ENCODE peak calls at places on chromosomes 1 and 21, in six cellular contexts. Y, R, C, B, E and L are unnamed samples.

GRCh38 chr1:22131062-22131461 is 11.8 kb downstream of the WNT4 start:
- DNase-seq in Y (no peak), R (no peak), C (no peak), B (no peak), E (no peak), L (no peak)

GRCh38 chr21:37670883-37671282 is 245.4 kb downstream of the KCNJ6 start:
- DNase-seq in Y (no peak), R (no peak), C (no peak), B (peak), E (no peak), L (no peak)

GRCh38 chr1:21297975-21298374 is 7.7 kb upstream of the ECE1 start:
- DNase-seq in Y (no peak), R (no peak), C (no peak), B (no peak), E (peak), L (peak)

GRCh38 chr1:172423336-172423735 is 2.9 kb downstream of the C1orf105 start:
- DNase-seq in Y (no peak), R (no peak), C (no peak), B (no peak), E (no peak), L (no peak)

GRCh38 chr1:8747879-8748825 is 69.3 kb downstream of the RERE start:
- DNase-seq in Y (no peak), R (no peak), C (no peak), B (peak), E (no peak), L (no peak)

GRCh38 chr1:30329263-30329753 is 394.1 kb downstream of the MATN1 start:
- DNase-seq in Y (no peak), R (no peak), C (no peak), B (no peak), E (no peak), L (peak)

GRCh38 chr1:98460136-98460535 is 201.4 kb upstream of the SNX7 start:
- DNase-seq in Y (no peak), R (no peak), C (no peak), B (no peak), E (no peak), L (no peak)

GRCh38 chr1:81032973-81033425 is 767.7 kb upstream of the ADGRL2 start:
- DNase-seq in Y (no peak), R (no peak), C (no peak), B (no peak), E (no peak), L (no peak)

GRCh38 chr1:80417651-80418050 is 1383.1 kb upstream of the ADGRL2 start:
- DNase-seq in Y (no peak), R (no peak), C (no peak), B (peak), E (no peak), L (no peak)

GRCh38 chr1:248852548-248852947 is 6.3 kb downstream of the ZNF692 start:
- DNase-seq in Y (no peak), R (no peak), C (no peak), B (no peak), E (no peak), L (no peak)

GRCh38 chr1:161258439-161259386 is at the start of gene PCP4L1:
- DNase-seq in Y (peak), R (no peak), C (no peak), B (peak), E (peak), L (no peak)

GRCh38 chr21:35850542-35851103 is 209.7 kb downstream of the SETD4 start:
- DNase-seq in Y (no peak), R (no peak), C (no peak), B (no peak), E (peak), L (peak)

GRCh38 chr21:24424786-24425185 is 1182.5 kb downstream of the MRPL39 start:
- DNase-seq in Y (no peak), R (no peak), C (no peak), B (no peak), E (no peak), L (no peak)

GRCh38 chr21:24428539-24429186 is 1178.6 kb downstream of the MRPL39 start:
- DNase-seq in Y (no peak), R (no peak), C (no peak), B (no peak), E (no peak), L (no peak)
- H3K27ac ChIP-seq in Y (no peak), R (no peak), C (no peak), B (no peak), E (no peak), L (no peak)

GRCh38 chr1:13794231-13795187 is 94.5 kb downstream of the PRDM2 start:
- DNase-seq in Y (no peak), R (no peak), C (no peak), B (no peak), E (no peak), L (peak)
- H3K4me3 ChIP-seq in Y (no peak), R (no peak), C (no peak), B (no peak), E (no peak), L (no peak)

GRCh38 chr21:41745026-41745820 is 21.6 kb downstream of the RIPK4 start:
- DNase-seq in Y (no peak), R (no peak), C (no peak), B (no peak), E (no peak), L (no peak)
- H3K27ac ChIP-seq in Y (no peak), R (no peak), C (no peak), B (no peak), E (no peak), L (no peak)

GRCh38 chr1:13512472-13512871 is 1.3 kb downstream of the LRRC38 start:
- DNase-seq in Y (peak), R (no peak), C (no peak), B (no peak), E (no peak), L (no peak)
- H3K4me3 ChIP-seq in Y (peak), R (no peak), C (no peak), B (no peak), E (no peak), L (no peak)

DNA sequence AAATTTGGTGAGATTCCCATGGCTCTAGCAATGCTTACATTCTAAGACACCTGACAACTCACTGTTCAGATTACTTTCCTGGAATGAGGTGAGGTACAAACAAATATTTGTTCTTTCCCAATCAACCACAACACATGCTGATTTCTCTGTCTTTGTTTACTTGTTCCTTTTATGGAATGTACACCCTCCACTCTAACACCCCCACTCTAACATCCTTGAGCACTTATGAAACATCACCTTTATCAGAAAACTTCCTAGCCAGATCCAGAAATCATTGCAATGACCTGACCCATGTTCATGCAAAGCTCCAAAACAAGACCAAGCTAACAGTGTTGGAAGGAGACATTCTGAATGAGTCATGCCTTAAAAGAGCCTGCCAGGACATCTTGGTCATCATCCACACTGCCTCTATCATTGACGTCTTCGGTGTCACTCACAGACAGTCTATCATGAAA is 35.5 kb downstream of the HSD3B1 start:
- DNase-seq in Y (no peak), R (no peak), C (no peak), B (no peak), E (no peak), L (no peak)
- H3K27ac ChIP-seq in Y (no peak), R (no peak), C (no peak), B (no peak), E (no peak), L (no peak)

GRCh38 chr1:15850450-15851079 is 3.1 kb downstream of the SPEN start:
- DNase-seq in Y (no peak), R (no peak), C (no peak), B (no peak), E (no peak), L (no peak)

GRCh38 chr1:15851251-15852035 is 3.9 kb downstream of the SPEN start:
- DNase-seq in Y (peak), R (no peak), C (no peak), B (no peak), E (no peak), L (no peak)

GRCh38 chr1:15848143-15848928 is 829 bp downstream of the SPEN start:
- DNase-seq in Y (peak), R (no peak), C (no peak), B (peak), E (no peak), L (peak)

GRCh38 chr1:15848929-15849774 is 1.6 kb downstream of the SPEN start:
- DNase-seq in Y (peak), R (peak), C (peak), B (peak), E (peak), L (peak)

DNA sequence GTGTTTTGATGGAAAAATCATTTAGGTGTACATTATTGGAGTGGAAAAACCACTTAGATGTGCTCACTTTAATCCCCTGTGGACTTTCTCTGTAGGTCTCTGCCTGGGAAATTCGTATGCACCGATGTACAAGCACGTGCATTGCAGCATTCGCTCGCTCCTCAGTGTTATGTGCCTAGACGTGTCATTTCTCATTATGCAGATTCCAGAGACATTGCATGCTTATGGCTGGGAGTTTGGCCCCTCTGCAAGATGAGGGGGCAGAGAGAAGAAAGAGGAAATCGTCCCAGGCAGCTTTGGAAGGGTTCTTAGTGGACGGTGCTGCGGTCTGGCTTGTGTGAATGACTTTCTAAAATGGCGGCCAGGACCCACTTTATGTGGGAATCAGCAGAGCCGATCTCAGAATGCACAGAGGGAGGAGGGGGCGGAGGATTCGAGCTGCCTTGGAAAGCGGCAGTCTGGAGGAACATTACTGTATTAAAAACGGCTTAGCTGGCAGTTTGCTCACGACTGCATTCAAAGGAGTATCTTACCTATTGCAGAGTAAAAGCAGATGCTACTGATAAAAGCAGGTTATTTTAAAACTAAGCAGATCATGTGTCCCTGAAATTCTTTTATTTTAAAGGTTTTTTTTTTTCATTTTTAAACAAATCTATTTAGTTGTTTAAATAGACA is 2.4 kb downstream of the SPEN start:
- DNase-seq in Y (peak), R (peak), C (no peak), B (peak), E (no peak), L (no peak)
- H3K4me3 ChIP-seq in Y (peak), R (peak), C (peak), B (peak), E (peak), L (peak)

GRCh38 chr1:48668339-48668738 is 108.4 kb downstream of the BEND5 start:
- DNase-seq in Y (no peak), R (no peak), C (no peak), B (no peak), E (no peak), L (no peak)

GRCh38 chr1:48671578-48671977 is 105.1 kb downstream of the BEND5 start:
- DNase-seq in Y (no peak), R (no peak), C (no peak), B (no peak), E (no peak), L (no peak)

GRCh38 chr1:48670234-48671020 is 106.3 kb downstream of the BEND5 start:
- DNase-seq in Y (no peak), R (no peak), C (no peak), B (no peak), E (no peak), L (no peak)

GRCh38 chr1:48665743-48666142 is 110.9 kb downstream of the BEND5 start:
- DNase-seq in Y (no peak), R (no peak), C (no peak), B (no peak), E (no peak), L (no peak)

GRCh38 chr1:48667782-48668181 is 108.9 kb downstream of the BEND5 start:
- DNase-seq in Y (no peak), R (no peak), C (no peak), B (no peak), E (no peak), L (no peak)
- H3K27ac ChIP-seq in Y (no peak), R (no peak), C (no peak), B (no peak), E (no peak), L (no peak)

GRCh38 chr1:234997201-234998173 is 131.2 kb downstream of the TOMM20 start:
- DNase-seq in Y (no peak), R (peak), C (peak), B (peak), E (peak), L (peak)
- H3K4me3 ChIP-seq in Y (no peak), R (peak), C (peak), B (no peak), E (no peak), L (peak)

GRCh38 chr1:111203681-111204210 is 3.3 kb upstream of the DENND2D start:
- DNase-seq in Y (no peak), R (peak), C (no peak), B (no peak), E (peak), L (no peak)

GRCh38 chr1:111204211-111204883 is 3.9 kb upstream of the DENND2D start:
- DNase-seq in Y (no peak), R (peak), C (no peak), B (no peak), E (peak), L (no peak)

GRCh38 chr1:111202366-111202706 is 1.9 kb upstream of the DENND2D start:
- DNase-seq in Y (no peak), R (no peak), C (no peak), B (no peak), E (no peak), L (no peak)

GRCh38 chr1:111201275-111202090 is 1.0 kb upstream of the DENND2D start:
- DNase-seq in Y (no peak), R (no peak), C (no peak), B (no peak), E (no peak), L (no peak)

DNA sequence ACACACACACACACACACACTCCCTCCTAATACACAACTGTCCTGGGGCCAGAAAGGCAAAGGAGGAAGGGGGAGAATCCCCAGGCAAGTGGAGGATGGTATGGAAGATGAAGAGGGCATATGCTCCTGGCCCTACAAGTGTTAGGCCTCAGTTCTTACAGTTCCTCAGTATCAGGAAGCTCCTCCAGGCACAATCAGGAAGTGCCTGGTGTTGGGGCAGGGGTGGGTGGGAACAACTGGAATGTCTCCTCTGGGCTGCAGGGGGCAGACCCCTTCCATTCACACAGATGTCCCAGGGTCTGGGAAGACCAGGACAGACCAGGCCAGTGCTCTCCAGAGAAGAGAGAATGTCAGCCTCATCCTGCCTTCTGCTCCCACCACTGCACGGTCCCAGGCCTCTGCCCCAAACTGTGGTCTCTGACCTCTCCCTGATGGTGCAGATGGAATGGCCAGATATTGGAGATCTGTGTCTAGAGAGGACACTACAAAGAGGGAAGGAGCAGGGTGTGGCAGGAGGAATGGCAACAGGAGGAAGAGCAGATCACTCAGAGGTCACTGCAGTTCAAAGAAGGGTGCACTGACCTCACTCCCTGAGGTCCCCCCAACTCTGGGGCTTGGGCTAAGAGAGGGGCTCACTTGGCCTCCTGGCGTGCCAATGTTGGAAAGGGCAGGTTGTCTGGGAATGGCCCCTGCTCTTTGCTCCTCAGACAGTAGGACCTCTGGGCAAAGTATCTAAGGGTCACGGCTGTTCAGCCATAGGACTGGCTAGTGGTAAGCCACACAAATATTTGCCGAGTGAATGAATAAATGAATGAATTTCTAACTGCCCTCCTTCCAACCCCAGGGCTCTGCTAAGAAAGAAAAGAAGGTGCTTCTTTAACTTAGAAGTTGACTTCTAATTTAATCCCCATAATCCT is 2.5 kb upstream of the DENND2D start:
- DNase-seq in Y (no peak), R (no peak), C (no peak), B (no peak), E (no peak), L (no peak)
- H3K27ac ChIP-seq in Y (no peak), R (peak), C (no peak), B (no peak), E (peak), L (peak)